ENCODE peak calls at places on chromosomes 1 and 21, in five cellular contexts. One of them, this sample, is unnamed.

GRCh38 chr1:162994921-162995320 is 74.2 kb upstream of the RGS4 start:
- DNase-seq in transverse colon: no peak
- DNase-seq in endothelial cell of umbilical vein: no peak
- DNase-seq in K562: no peak
- DNase-seq in breast epithelium: no peak
- DNase-seq in this sample: no peak

GRCh38 chr21:38839683-38840286 is 34.1 kb downstream of the ETS2 start:
- DNase-seq in K562: no peak
- DNase-seq in endothelial cell of umbilical vein: peak; percentile 65
- DNase-seq in transverse colon: no peak
- DNase-seq in breast epithelium: no peak
- DNase-seq in this sample: no peak

GRCh38 chr1:237183963-237184540 is 142.1 kb downstream of the RYR2 start:
- DNase-seq in transverse colon: no peak
- DNase-seq in breast epithelium: no peak
- DNase-seq in endothelial cell of umbilical vein: no peak
- DNase-seq in K562: no peak
- DNase-seq in this sample: no peak

GRCh38 chr1:187070076-187070475 is 241.3 kb downstream of the PLA2G4A start:
- DNase-seq in breast epithelium: no peak
- DNase-seq in transverse colon: no peak
- DNase-seq in endothelial cell of umbilical vein: no peak
- DNase-seq in K562: no peak
- DNase-seq in this sample: no peak

GRCh38 chr1:29342351-29342750 is 106.0 kb downstream of the PTPRU start:
- DNase-seq in transverse colon: no peak
- DNase-seq in endothelial cell of umbilical vein: no peak
- DNase-seq in breast epithelium: no peak
- DNase-seq in K562: no peak
- DNase-seq in this sample: no peak

GRCh38 chr21:22791986-22792560 is 1793.9 kb downstream of the NCAM2 start:
- DNase-seq in transverse colon: no peak
- DNase-seq in K562: peak; percentile 47
- DNase-seq in breast epithelium: no peak
- DNase-seq in endothelial cell of umbilical vein: peak; percentile 77
- DNase-seq in this sample: peak; percentile 5

GRCh38 chr1:116487583-116487982 is 83.2 kb downstream of the CD58 start:
- DNase-seq in transverse colon: no peak
- DNase-seq in K562: no peak
- DNase-seq in breast epithelium: no peak
- DNase-seq in endothelial cell of umbilical vein: no peak
- DNase-seq in this sample: no peak

GRCh38 chr1:46131093-46131492 is 1.3 kb downstream of the PIK3R3 start:
- DNase-seq in transverse colon: no peak
- DNase-seq in breast epithelium: no peak
- DNase-seq in endothelial cell of umbilical vein: peak; percentile 44
- DNase-seq in K562: no peak
- DNase-seq in this sample: no peak

GRCh38 chr1:245079021-245079609 is 75.7 kb upstream of the KIF26B start:
- DNase-seq in transverse colon: no peak
- DNase-seq in breast epithelium: no peak
- DNase-seq in endothelial cell of umbilical vein: peak; percentile 80
- DNase-seq in K562: no peak
- DNase-seq in this sample: no peak

GRCh38 chr1:196309386-196309785 is 298.9 kb downstream of the KCNT2 start:
- DNase-seq in K562: no peak
- DNase-seq in breast epithelium: no peak
- DNase-seq in transverse colon: no peak
- DNase-seq in endothelial cell of umbilical vein: peak; percentile 49
- DNase-seq in this sample: no peak

GRCh38 chr1:31155216-31155806 is 84.4 kb downstream of the NKAIN1 start:
- DNase-seq in transverse colon: peak; percentile 78
- DNase-seq in K562: peak; percentile 95
- DNase-seq in endothelial cell of umbilical vein: peak; percentile 41
- DNase-seq in breast epithelium: peak; percentile 64
- DNase-seq in this sample: peak; percentile 66

GRCh38 chr1:78491311-78492071 is 717 bp downstream of the PTGFR start:
- DNase-seq in K562: no peak
- DNase-seq in breast epithelium: no peak
- DNase-seq in transverse colon: no peak
- DNase-seq in endothelial cell of umbilical vein: peak; percentile 45
- DNase-seq in this sample: no peak

GRCh38 chr1:27807385-27807784 is 23.2 kb upstream of the PPP1R8 start:
- DNase-seq in K562: no peak
- DNase-seq in breast epithelium: no peak
- DNase-seq in transverse colon: no peak
- DNase-seq in endothelial cell of umbilical vein: no peak
- DNase-seq in this sample: no peak

GRCh38 chr1:1601564-1602320 is 1.8 kb upstream of the FNDC10 start:
- DNase-seq in transverse colon: no peak
- DNase-seq in endothelial cell of umbilical vein: no peak
- DNase-seq in breast epithelium: no peak
- DNase-seq in K562: no peak
- DNase-seq in this sample: peak; percentile 10

GRCh38 chr1:27241677-27242076 is 7.2 kb downstream of the WDTC1 start:
- DNase-seq in breast epithelium: no peak
- DNase-seq in K562: no peak
- DNase-seq in endothelial cell of umbilical vein: no peak
- DNase-seq in transverse colon: no peak
- DNase-seq in this sample: no peak

GRCh38 chr1:58848818-58849411 is 65.1 kb upstream of the JUN start:
- DNase-seq in breast epithelium: peak; percentile 51
- DNase-seq in K562: peak; percentile 20
- DNase-seq in endothelial cell of umbilical vein: peak; percentile 95
- DNase-seq in transverse colon: peak; percentile 25
- DNase-seq in this sample: no peak

GRCh38 chr1:206445116-206445515 is 25.2 kb upstream of the IKBKE start:
- DNase-seq in endothelial cell of umbilical vein: peak; percentile 87
- DNase-seq in breast epithelium: no peak
- DNase-seq in K562: no peak
- DNase-seq in transverse colon: no peak
- DNase-seq in this sample: no peak

GRCh38 chr21:28776251-28776650 is 216.4 kb downstream of the LTN1 start:
- DNase-seq in K562: no peak
- DNase-seq in endothelial cell of umbilical vein: no peak
- DNase-seq in transverse colon: no peak
- DNase-seq in breast epithelium: no peak
- DNase-seq in this sample: no peak

GRCh38 chr21:27448960-27449359 is 482.1 kb upstream of the ADAMTS5 start:
- DNase-seq in K562: no peak
- DNase-seq in breast epithelium: no peak
- DNase-seq in endothelial cell of umbilical vein: peak; percentile 95
- DNase-seq in transverse colon: no peak
- DNase-seq in this sample: no peak

GRCh38 chr1:14855278-14855677 is 256.8 kb downstream of the KAZN start:
- DNase-seq in K562: no peak
- DNase-seq in transverse colon: no peak
- DNase-seq in breast epithelium: no peak
- DNase-seq in endothelial cell of umbilical vein: no peak
- DNase-seq in this sample: no peak

GRCh38 chr1:165330483-165330882 is 26.0 kb downstream of the LMX1A start:
- DNase-seq in breast epithelium: no peak
- DNase-seq in K562: no peak
- DNase-seq in endothelial cell of umbilical vein: no peak
- DNase-seq in transverse colon: no peak
- DNase-seq in this sample: no peak

GRCh38 chr1:13585599-13585965 is 1.9 kb downstream of the PDPN start:
- DNase-seq in endothelial cell of umbilical vein: no peak
- DNase-seq in K562: no peak
- DNase-seq in transverse colon: no peak
- DNase-seq in breast epithelium: no peak
- DNase-seq in this sample: no peak

GRCh38 chr1:169090308-169090899 is 16.1 kb upstream of the ATP1B1 start:
- DNase-seq in endothelial cell of umbilical vein: no peak
- DNase-seq in transverse colon: no peak
- DNase-seq in breast epithelium: no peak
- DNase-seq in K562: no peak
- DNase-seq in this sample: no peak

GRCh38 chr1:93502561-93502960 is 54.6 kb downstream of the FNBP1L start:
- DNase-seq in endothelial cell of umbilical vein: no peak
- DNase-seq in K562: no peak
- DNase-seq in transverse colon: no peak
- DNase-seq in breast epithelium: no peak
- DNase-seq in this sample: no peak

GRCh38 chr1:21841852-21842466 is 29.9 kb downstream of the LDLRAD2 start:
- DNase-seq in breast epithelium: no peak
- DNase-seq in K562: no peak
- DNase-seq in transverse colon: no peak
- DNase-seq in endothelial cell of umbilical vein: no peak
- DNase-seq in this sample: no peak

GRCh38 chr1:182060877-182061276 is 635 bp downstream of the ZNF648 start:
- DNase-seq in K562: no peak
- DNase-seq in breast epithelium: no peak
- DNase-seq in transverse colon: no peak
- DNase-seq in endothelial cell of umbilical vein: no peak
- DNase-seq in this sample: no peak

GRCh38 chr1:167584581-167584980 is 31.0 kb upstream of the CREG1 start:
- DNase-seq in breast epithelium: no peak
- DNase-seq in K562: no peak
- DNase-seq in endothelial cell of umbilical vein: no peak
- DNase-seq in transverse colon: no peak
- DNase-seq in this sample: no peak

GRCh38 chr1:196774195-196774594 is 445 bp upstream of the CFHR3 start:
- DNase-seq in endothelial cell of umbilical vein: no peak
- DNase-seq in K562: no peak
- DNase-seq in transverse colon: no peak
- DNase-seq in breast epithelium: no peak
- DNase-seq in this sample: no peak

GRCh38 chr1:45412899-45413298 is 72.7 kb upstream of the MUTYH start:
- DNase-seq in K562: no peak
- DNase-seq in endothelial cell of umbilical vein: no peak
- DNase-seq in transverse colon: no peak
- DNase-seq in breast epithelium: no peak
- DNase-seq in this sample: no peak

GRCh38 chr1:223515915-223516314 is 122.7 kb downstream of the CCDC185 start:
- DNase-seq in endothelial cell of umbilical vein: no peak
- DNase-seq in transverse colon: no peak
- DNase-seq in K562: no peak
- DNase-seq in breast epithelium: no peak
- DNase-seq in this sample: no peak

GRCh38 chr1:153490272-153491051 is 30.0 kb upstream of the S100A7 start:
- DNase-seq in K562: no peak
- DNase-seq in transverse colon: peak; percentile 69
- DNase-seq in breast epithelium: no peak
- DNase-seq in endothelial cell of umbilical vein: no peak
- DNase-seq in this sample: no peak

GRCh38 chr1:235601087-235601486 is 48.5 kb downstream of the GNG4 start:
- DNase-seq in breast epithelium: no peak
- DNase-seq in K562: peak; percentile 40
- DNase-seq in endothelial cell of umbilical vein: peak; percentile 12
- DNase-seq in transverse colon: no peak
- DNase-seq in this sample: no peak

GRCh38 chr1:183604048-183604808 is 14.0 kb upstream of the NCF2 start:
- DNase-seq in breast epithelium: no peak
- DNase-seq in transverse colon: peak; percentile 26
- DNase-seq in endothelial cell of umbilical vein: no peak
- DNase-seq in K562: peak; percentile 66
- DNase-seq in this sample: no peak
- TF ChIP-seq POLR2AphosphoS5 in breast epithelium: no peak
- TF ChIP-seq POLR2AphosphoS5 in transverse colon: no peak
- TF ChIP-seq POLR2AphosphoS5 in endothelial cell of umbilical vein: no peak
- TF ChIP-seq POLR2AphosphoS5 in K562: no peak
- TF ChIP-seq POLR2AphosphoS5 in this sample: no peak

GRCh38 chr1:40313958-40314720 is 2.9 kb downstream of the COL9A2 start:
- DNase-seq in transverse colon: no peak
- DNase-seq in endothelial cell of umbilical vein: no peak
- DNase-seq in K562: no peak
- DNase-seq in breast epithelium: no peak
- DNase-seq in this sample: no peak
- TF ChIP-seq POLR2AphosphoS5 in transverse colon: no peak
- TF ChIP-seq POLR2AphosphoS5 in endothelial cell of umbilical vein: no peak
- TF ChIP-seq POLR2AphosphoS5 in K562: no peak
- TF ChIP-seq POLR2AphosphoS5 in breast epithelium: no peak
- TF ChIP-seq POLR2AphosphoS5 in this sample: no peak

GRCh38 chr21:31337991-31338891 is 5.8 kb downstream of the TIAM1 start:
- DNase-seq in transverse colon: no peak
- DNase-seq in endothelial cell of umbilical vein: no peak
- DNase-seq in K562: no peak
- DNase-seq in breast epithelium: no peak
- DNase-seq in this sample: no peak

GRCh38 chr21:31337086-31337485 is 7.0 kb downstream of the TIAM1 start:
- DNase-seq in K562: no peak
- DNase-seq in breast epithelium: no peak
- DNase-seq in endothelial cell of umbilical vein: no peak
- DNase-seq in transverse colon: no peak
- DNase-seq in this sample: no peak

GRCh38 chr21:31336739-31337040 is 7.4 kb downstream of the TIAM1 start:
- DNase-seq in breast epithelium: no peak
- DNase-seq in transverse colon: no peak
- DNase-seq in endothelial cell of umbilical vein: no peak
- DNase-seq in K562: no peak
- DNase-seq in this sample: no peak

GRCh38 chr21:31334648-31335121 is 9.4 kb downstream of the TIAM1 start:
- DNase-seq in endothelial cell of umbilical vein: no peak
- DNase-seq in transverse colon: no peak
- DNase-seq in breast epithelium: no peak
- DNase-seq in K562: no peak
- DNase-seq in this sample: no peak

GRCh38 chr21:31335957-31336738 is 7.9 kb downstream of the TIAM1 start:
- DNase-seq in endothelial cell of umbilical vein: no peak
- DNase-seq in K562: no peak
- DNase-seq in breast epithelium: no peak
- DNase-seq in transverse colon: no peak
- DNase-seq in this sample: no peak
- TF ChIP-seq POLR2AphosphoS5 in endothelial cell of umbilical vein: no peak
- TF ChIP-seq POLR2AphosphoS5 in K562: no peak
- TF ChIP-seq POLR2AphosphoS5 in breast epithelium: no peak
- TF ChIP-seq POLR2AphosphoS5 in transverse colon: no peak
- TF ChIP-seq POLR2AphosphoS5 in this sample: no peak

DNA sequence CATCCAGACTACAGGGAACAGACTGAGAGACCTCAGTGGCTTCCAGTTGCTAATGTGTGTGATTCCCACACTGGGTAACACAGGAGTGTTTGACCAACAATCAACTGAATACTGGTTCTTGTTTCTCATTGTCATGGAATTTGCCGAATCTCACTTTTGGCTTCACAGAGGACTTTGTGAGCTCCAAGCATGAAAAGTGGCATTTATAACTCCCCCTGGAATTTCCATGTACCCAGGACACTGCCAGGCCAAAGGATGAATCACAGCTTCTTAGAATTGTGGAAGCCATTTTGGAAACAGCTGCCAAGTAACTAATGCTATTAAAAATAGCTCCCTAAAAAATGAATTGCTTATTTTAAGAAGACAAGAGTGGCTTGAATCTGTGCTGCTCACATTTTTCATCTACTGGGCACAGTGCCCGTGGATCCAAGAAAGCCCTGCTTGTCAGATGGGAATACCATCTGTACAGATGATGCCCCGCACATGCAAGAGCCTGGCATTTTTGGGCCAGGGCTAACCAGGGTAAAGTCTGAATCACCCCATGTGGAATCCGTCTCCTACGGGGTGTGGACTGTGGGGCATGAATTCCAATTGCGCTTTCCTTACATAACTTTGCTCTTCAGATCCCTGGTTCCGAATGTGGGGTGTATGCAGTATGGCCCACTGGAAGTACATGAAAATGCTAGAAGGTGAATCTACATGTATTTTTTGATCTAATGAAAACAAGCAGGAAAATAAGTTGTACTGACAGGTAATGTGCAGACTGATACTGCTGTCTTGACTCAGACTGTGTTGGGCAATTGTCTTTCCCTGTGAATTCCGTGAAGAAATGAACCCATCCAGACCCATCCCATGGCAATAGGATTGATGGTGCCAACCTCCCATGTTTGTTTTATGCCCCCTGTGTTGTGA is 487.3 kb downstream of the SIPA1L2 start:
- DNase-seq in endothelial cell of umbilical vein: peak; percentile 38
- DNase-seq in transverse colon: peak; percentile 37
- DNase-seq in K562: no peak
- DNase-seq in breast epithelium: no peak
- DNase-seq in this sample: no peak
- TF ChIP-seq POLR2AphosphoS5 in endothelial cell of umbilical vein: no peak
- TF ChIP-seq POLR2AphosphoS5 in transverse colon: peak; percentile 68
- TF ChIP-seq POLR2AphosphoS5 in K562: no peak
- TF ChIP-seq POLR2AphosphoS5 in breast epithelium: no peak
- TF ChIP-seq POLR2AphosphoS5 in this sample: no peak

This sample was measured in GM12891.